ENCODE peak calls at places on chromosome 5, in eight cellular contexts. B, C, O, S, X, Y, Q and T are unnamed samples.

GRCh38 chr5:177310757-177311173 is 933 bp downstream of the MXD3 start:
- DNase-seq in B (peak; percentile 69), C (no peak), O (no peak), S (no peak), X (peak; percentile 70), Y (no peak), Q (no peak), T (no peak)

GRCh38 chr5:66742083-66742895 is 146.1 kb downstream of the MAST4 start:
- DNase-seq in B (no peak), C (no peak), O (no peak), S (peak; percentile 24), X (peak; percentile 17), Y (peak; percentile 36), Q (no peak), T (peak; percentile 23)

GRCh38 chr5:130773813-130774212 is 391.2 kb downstream of the HINT1 start:
- DNase-seq in B (no peak), C (no peak), O (no peak), S (peak; percentile 5), X (no peak), Y (peak; percentile 8), Q (no peak), T (no peak)

GRCh38 chr5:116806879-116807278 is 232.3 kb upstream of the SEMA6A start:
- DNase-seq in B (no peak), C (no peak), O (no peak), S (no peak), X (no peak), Y (no peak), Q (no peak), T (no peak)

GRCh38 chr5:154945695-154946301 is 4.9 kb downstream of the MRPL22 start:
- DNase-seq in B (no peak), C (no peak), O (no peak), S (no peak), X (no peak), Y (peak; percentile 19), Q (no peak), T (peak; percentile 10)

GRCh38 chr5:43396762-43397304 is 15.4 kb downstream of the CCL28 start:
- DNase-seq in B (peak; percentile 79), C (peak; percentile 61), O (no peak), S (no peak), X (peak; percentile 45), Y (peak; percentile 51), Q (no peak), T (peak; percentile 41)

GRCh38 chr5:103232393-103232999 is 26.1 kb upstream of the MACIR start:
- DNase-seq in B (no peak), C (no peak), O (no peak), S (peak; percentile 18), X (no peak), Y (peak; percentile 48), Q (no peak), T (peak; percentile 51)

GRCh38 chr5:155087036-155087435 is 73.5 kb downstream of the KIF4B start:
- DNase-seq in B (no peak), C (no peak), O (no peak), S (no peak), X (no peak), Y (no peak), Q (no peak), T (no peak)

GRCh38 chr5:163104496-163104895 is 332.9 kb upstream of the CCNG1 start:
- DNase-seq in B (no peak), C (no peak), O (no peak), S (peak; percentile 24), X (no peak), Y (no peak), Q (no peak), T (no peak)

GRCh38 chr5:100535060-100536005 is at the start of gene FAM174A:
- DNase-seq in B (peak; percentile 97), C (peak; percentile 88), O (peak; percentile 92), S (peak; percentile 64), X (peak; percentile 97), Y (peak; percentile 95), Q (peak; percentile 88), T (peak; percentile 96)

GRCh38 chr5:82641362-82641988 is 363.3 kb upstream of the RPS23 start:
- DNase-seq in B (no peak), C (no peak), O (peak; percentile 48), S (peak; percentile 45), X (peak; percentile 74), Y (peak; percentile 78), Q (peak; percentile 5), T (peak; percentile 95)

GRCh38 chr5:5648694-5649093 is 226.2 kb downstream of the ICE1 start:
- DNase-seq in B (no peak), C (no peak), O (no peak), S (no peak), X (no peak), Y (no peak), Q (no peak), T (peak; percentile 83)